ENCODE peak calls at places on chromosome 1, in nine cellular contexts. I is HFF-Myc; F is foreskin keratinocyte; U is CD8-positive, alpha-beta T cell; G is GM10248; S is breast epithelium; N is CD4-positive, alpha-beta T cell; A is mucosa of descending colon; J is tibial nerve. P is an unnamed sample.

GRCh38 chr1:166840309-166841302 is 1.3 kb downstream of the POGK start:
- DNase-seq in I (no peak), F (peak), U (no peak), G (no peak), S (no peak), N (no peak), A (no peak), J (no peak), P (peak)

GRCh38 chr1:109113787-109114568 is at the start of gene ELAPOR1:
- DNase-seq in I (no peak), F (peak), U (peak), G (peak), S (peak), N (peak), A (peak), J (peak), P (peak)

GRCh38 chr1:150601540-150601939 is 22.1 kb upstream of the MCL1 start:
- DNase-seq in I (no peak), F (no peak), U (no peak), G (no peak), S (no peak), N (no peak), A (no peak), J (no peak), P (no peak)

GRCh38 chr1:158506369-158506987 is 34.5 kb downstream of the OR10R2 start:
- DNase-seq in I (no peak), F (peak), U (peak), G (peak), S (no peak), N (peak), A (no peak), J (peak), P (no peak)

GRCh38 chr1:172383541-172383940 is 36.9 kb upstream of the C1orf105 start:
- DNase-seq in I (peak), F (no peak), U (no peak), G (no peak), S (no peak), N (no peak), A (no peak), J (no peak), P (peak)

GRCh38 chr1:49199564-49199963 is 422.9 kb upstream of the BEND5 start:
- DNase-seq in I (no peak), F (no peak), U (no peak), G (no peak), S (no peak), N (no peak), A (no peak), J (no peak), P (no peak)

GRCh38 chr1:99173282-99173681 is 91.0 kb upstream of the PLPPR4 start:
- DNase-seq in I (no peak), F (no peak), U (no peak), G (no peak), S (no peak), N (no peak), A (no peak), J (no peak), P (peak)

GRCh38 chr1:68916227-68916853 is 419.5 kb upstream of the DEPDC1 start:
- DNase-seq in I (no peak), F (peak), U (no peak), G (no peak), S (no peak), N (no peak), A (no peak), J (peak), P (peak)

GRCh38 chr1:233114159-233114558 is 163.7 kb downstream of the NTPCR start:
- DNase-seq in I (no peak), F (peak), U (no peak), G (no peak), S (no peak), N (no peak), A (no peak), J (no peak), P (peak)

DNA sequence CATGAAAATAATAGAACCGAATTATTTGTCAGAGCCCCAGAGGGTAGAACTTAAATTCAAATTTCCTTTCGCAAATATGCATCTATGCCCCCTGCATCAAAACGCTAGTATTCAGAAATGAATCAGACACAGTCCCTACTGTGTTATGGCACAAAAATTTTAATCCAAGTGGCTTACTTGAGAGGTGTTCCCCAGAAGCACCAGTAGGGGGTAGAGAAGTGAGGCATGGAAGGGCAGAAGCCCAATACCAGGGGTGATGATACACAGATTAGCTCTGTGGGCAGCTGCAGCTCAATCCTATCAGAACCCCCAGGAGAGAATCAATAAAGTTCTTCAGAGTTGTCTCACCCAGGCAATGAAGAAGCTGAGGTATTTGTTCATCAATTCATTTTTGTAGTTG is 342.2 kb downstream of the OMA1 start:
- DNase-seq in I (no peak), F (no peak), U (no peak), G (no peak), S (no peak), N (no peak), A (no peak), J (no peak), P (no peak)
- TF ChIP-seq CTCF in I (peak), F (peak), U (no peak), G (no peak), S (no peak), N (no peak), A (no peak), J (no peak), P (peak)

DNA sequence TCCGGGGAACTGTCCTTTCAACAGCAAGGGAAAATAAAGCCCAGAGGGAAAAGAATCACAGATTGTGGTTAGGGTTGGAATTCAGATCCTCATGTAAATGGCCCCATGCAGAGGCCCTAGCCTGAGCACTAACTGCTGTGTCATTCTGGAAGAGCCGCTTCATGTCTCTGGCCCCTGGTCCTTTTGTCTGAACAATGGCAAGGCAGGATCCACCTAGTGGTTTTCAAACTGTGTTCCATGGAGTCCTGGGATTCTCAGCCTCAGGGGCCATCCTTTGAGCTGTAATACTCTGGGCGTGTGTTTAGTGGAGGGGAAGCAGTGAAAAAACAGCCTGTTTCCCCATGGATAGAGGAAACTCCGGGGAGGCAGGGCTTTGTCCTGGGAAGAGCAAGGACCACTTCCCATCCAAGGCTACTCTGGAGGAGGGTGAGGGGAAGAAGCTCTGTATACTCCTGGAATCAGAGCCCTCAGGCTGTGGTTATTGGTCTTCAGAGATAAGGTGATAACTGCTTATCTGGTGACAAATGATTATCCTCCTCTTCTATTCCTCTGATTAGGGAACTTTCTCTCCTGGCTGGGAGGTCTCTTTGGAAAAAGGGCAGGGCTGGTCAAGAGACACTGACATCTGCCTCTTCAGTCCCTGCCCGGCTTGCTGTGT is 19.2 kb downstream of the PAX7 start:
- DNase-seq in I (no peak), F (no peak), U (no peak), G (no peak), S (no peak), N (no peak), A (no peak), J (no peak), P (peak)
- TF ChIP-seq CTCF in I (no peak), F (no peak), U (no peak), G (no peak), S (no peak), N (no peak), A (no peak), J (no peak), P (no peak)

GRCh38 chr1:88079036-88079435 is 605.0 kb upstream of the PKN2 start:
- DNase-seq in I (no peak), F (no peak), U (no peak), G (no peak), S (no peak), N (no peak), A (no peak), J (no peak), P (no peak)
- TF ChIP-seq CTCF in I (peak), F (peak), U (no peak), G (no peak), S (no peak), N (no peak), A (no peak), J (no peak), P (peak)

GRCh38 chr1:170670751-170671628 is 7.1 kb downstream of the PRRX1 start:
- DNase-seq in I (no peak), F (no peak), U (no peak), G (no peak), S (no peak), N (no peak), A (peak), J (peak), P (no peak)
- TF ChIP-seq CTCF in I (peak), F (peak), U (no peak), G (peak), S (no peak), N (no peak), A (peak), J (peak), P (peak)

DNA sequence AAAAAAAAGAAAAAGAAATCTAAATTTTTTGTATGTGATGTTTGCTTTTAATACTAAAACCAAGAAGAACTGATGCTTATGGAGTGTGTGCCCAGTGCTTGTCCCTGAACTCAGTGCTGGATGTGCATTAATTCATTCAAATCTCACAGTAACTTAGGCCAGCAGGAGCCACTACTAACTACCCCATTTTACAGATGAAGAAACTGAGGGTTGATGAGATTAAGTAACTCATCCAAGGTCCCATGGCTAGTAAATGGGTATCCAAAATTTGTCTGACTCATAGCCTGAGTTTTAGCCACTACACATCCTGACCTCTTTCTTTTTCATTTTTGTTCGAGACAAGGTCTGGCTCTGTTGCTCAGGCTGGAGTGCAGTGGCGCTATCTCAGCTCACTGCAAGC is 127.9 kb downstream of the CCDC185 start:
- DNase-seq in I (no peak), F (no peak), U (no peak), G (no peak), S (no peak), N (no peak), A (no peak), J (no peak), P (no peak)
- TF ChIP-seq CTCF in I (no peak), F (no peak), U (no peak), G (no peak), S (no peak), N (no peak), A (no peak), J (no peak), P (no peak)

GRCh38 chr1:153534933-153535663 is 693 bp downstream of the S100A6 start:
- DNase-seq in I (no peak), F (peak), U (peak), G (peak), S (peak), N (no peak), A (peak), J (peak), P (peak)
- TF ChIP-seq CTCF in I (no peak), F (peak), U (no peak), G (no peak), S (no peak), N (no peak), A (no peak), J (peak), P (peak)

DNA sequence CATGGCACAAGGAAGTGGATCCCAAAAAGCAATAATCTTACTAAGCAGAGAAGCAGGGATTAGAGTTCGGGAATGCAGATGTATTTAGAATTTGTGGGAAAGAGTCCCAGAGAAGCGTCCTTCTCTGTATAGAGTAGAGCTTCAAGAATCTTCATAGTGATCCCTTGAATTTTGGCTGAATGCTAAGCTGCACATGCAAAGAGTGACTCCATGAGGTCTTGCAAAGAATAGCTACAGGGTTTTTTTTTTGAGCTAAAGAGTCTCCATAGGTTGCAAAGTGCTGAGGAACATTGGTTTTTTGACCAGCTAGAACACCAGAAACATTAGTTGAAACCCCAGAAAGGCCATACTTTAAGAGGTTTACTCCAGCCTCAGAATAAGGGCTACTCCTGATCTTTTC is 206.7 kb downstream of the CTH start:
- DNase-seq in I (no peak), F (no peak), U (no peak), G (no peak), S (no peak), N (no peak), A (no peak), J (no peak), P (no peak)
- TF ChIP-seq CTCF in I (no peak), F (no peak), U (no peak), G (no peak), S (no peak), N (no peak), A (no peak), J (no peak), P (no peak)